ENCODE peak calls at places on chromosomes 3 and 15, in four cellular contexts. X, B, G and F are unnamed samples.

GRCh38 chr3:141231101-141231922 is at the start of gene PXYLP1:
- DNase-seq in G (peak; percentile 92), B (peak; percentile 89), X (peak; percentile 81), F (peak; percentile 86)

GRCh38 chr15:74402873-74403589 is 30.7 kb downstream of the SEMA7A start:
- DNase-seq in B (peak; percentile 88), G (no peak), X (no peak), F (peak; percentile 80)

GRCh38 chr3:159866201-159866746 is 122.4 kb upstream of the IL12A start:
- DNase-seq in X (no peak), B (no peak), G (no peak), F (no peak)

GRCh38 chr3:146256851-146257486 is 6.1 kb upstream of the PLSCR4 start:
- DNase-seq in X (peak; percentile 68), B (no peak), G (no peak), F (no peak)

GRCh38 chr15:80482686-80483085 is 78.5 kb downstream of the ARNT2 start:
- DNase-seq in B (no peak), X (no peak), G (no peak), F (no peak)

GRCh38 chr3:130786306-130786705 is 39.7 kb upstream of the PIK3R4 start:
- DNase-seq in G (no peak), X (no peak), B (no peak), F (no peak)

GRCh38 chr15:43249699-43250203 is 17.0 kb downstream of the TGM5 start:
- DNase-seq in G (no peak), B (no peak), X (peak; percentile 67), F (no peak)

GRCh38 chr15:94576889-94577533 is 345.6 kb downstream of the MCTP2 start:
- DNase-seq in G (peak; percentile 54), B (peak; percentile 65), X (peak; percentile 1), F (peak; percentile 13)

GRCh38 chr15:72464251-72464650 is 9.9 kb upstream of the ARIH1 start:
- DNase-seq in G (no peak), B (no peak), X (no peak), F (no peak)

GRCh38 chr15:76253851-76254440 is 57.3 kb downstream of the ETFA start:
- DNase-seq in G (no peak), B (no peak), X (no peak), F (no peak)

GRCh38 chr3:186932281-186933181 is 2.2 kb downstream of the ST6GAL1 start:
- DNase-seq in X (no peak), G (peak; percentile 12), B (no peak), F (no peak)

GRCh38 chr3:97698691-97699090 is 65.9 kb upstream of the ARL6 start:
- DNase-seq in X (no peak), B (no peak), G (no peak), F (no peak)

GRCh38 chr15:34365073-34365825 is 1.7 kb downstream of the LPCAT4 start:
- DNase-seq in G (no peak), B (no peak), X (no peak), F (no peak)

GRCh38 chr3:27681249-27681748 is 40.8 kb downstream of the EOMES start:
- DNase-seq in X (peak; percentile 93), B (peak; percentile 90), G (peak; percentile 38), F (no peak)

GRCh38 chr3:28115316-28115715 is 126.1 kb upstream of the CMC1 start:
- DNase-seq in G (no peak), B (no peak), X (no peak), F (no peak)

GRCh38 chr3:173932624-173933023 is 535.1 kb downstream of the NLGN1 start:
- DNase-seq in G (no peak), B (no peak), X (peak; percentile 48), F (no peak)

GRCh38 chr15:46857103-46857502 is 860.2 kb upstream of the SEMA6D start:
- DNase-seq in X (no peak), B (no peak), G (no peak), F (no peak)

GRCh38 chr15:74430510-74430951 is 3.2 kb downstream of the SEMA7A start:
- DNase-seq in X (no peak), G (no peak), B (no peak), F (no peak)

GRCh38 chr3:38829404-38829803 is 13.4 kb upstream of the SCN10A start:
- DNase-seq in B (no peak), X (peak; percentile 85), G (no peak), F (no peak)